ENCODE peak calls at places on chromosomes 5 and 9, in four cellular contexts. X, H, N and U are unnamed samples.

GRCh38 chr5:133680830-133681555 is 68.7 kb upstream of the FSTL4 start:
- DNase-seq in X (no peak), H (no peak), N (no peak), U (no peak)

GRCh38 chr5:141330299-141331080 is at the start of gene PCDHGA1:
- DNase-seq in X (no peak), H (peak; percentile 53), N (no peak), U (no peak)

GRCh38 chr9:27625751-27626628 is 52.7 kb upstream of the C9orf72 start:
- DNase-seq in X (no peak), H (no peak), N (no peak), U (no peak)

GRCh38 chr9:99726758-99727157 is 94.9 kb upstream of the NR4A3 start:
- DNase-seq in X (no peak), H (no peak), N (no peak), U (no peak)

GRCh38 chr9:83296123-83296522 is 233.2 kb upstream of the RASEF start:
- DNase-seq in X (no peak), H (no peak), N (no peak), U (no peak)

GRCh38 chr9:119026120-119026519 is 343.1 kb downstream of the BRINP1 start:
- DNase-seq in X (no peak), H (no peak), N (peak; percentile 9), U (no peak)

GRCh38 chr5:51104556-51104955 is 278.7 kb upstream of the ISL1 start:
- DNase-seq in X (no peak), H (no peak), N (no peak), U (no peak)

GRCh38 chr5:155982354-155982753 is 344.6 kb upstream of the SGCD start:
- DNase-seq in X (no peak), H (no peak), N (no peak), U (no peak)

GRCh38 chr5:67165524-67166459 is 30.8 kb downstream of the CD180 start:
- DNase-seq in X (peak; percentile 84), H (peak; percentile 74), N (peak; percentile 72), U (peak; percentile 95)

GRCh38 chr5:158985492-158985891 is 114.2 kb downstream of the EBF1 start:
- DNase-seq in X (no peak), H (no peak), N (no peak), U (no peak)

GRCh38 chr5:147796556-147797308 is 14.2 kb upstream of the JAKMIP2 start:
- DNase-seq in X (no peak), H (no peak), N (no peak), U (no peak)

DNA sequence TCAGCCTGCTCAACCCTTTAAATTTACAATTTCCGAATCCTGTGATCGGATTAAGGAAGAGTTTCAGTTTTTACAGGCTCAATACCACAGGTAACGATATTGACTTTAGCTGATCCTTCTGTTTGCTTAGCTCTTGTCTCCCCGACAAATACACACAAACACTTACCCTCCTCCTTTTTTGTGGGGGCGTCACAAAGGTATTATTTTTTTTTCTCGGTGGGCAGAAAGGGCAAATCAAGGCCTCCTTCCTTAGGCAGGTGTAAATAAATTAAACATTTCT is 1.9 kb downstream of the TLE4 start:
- DNase-seq in X (no peak), H (no peak), N (no peak), U (no peak)
- H3K27ac ChIP-seq in X (no peak overlapping the region), H (peak overlapping the region; percentile 87), N (peak overlapping the region; percentile 94), U (peak overlapping the region; percentile 99)

DNA sequence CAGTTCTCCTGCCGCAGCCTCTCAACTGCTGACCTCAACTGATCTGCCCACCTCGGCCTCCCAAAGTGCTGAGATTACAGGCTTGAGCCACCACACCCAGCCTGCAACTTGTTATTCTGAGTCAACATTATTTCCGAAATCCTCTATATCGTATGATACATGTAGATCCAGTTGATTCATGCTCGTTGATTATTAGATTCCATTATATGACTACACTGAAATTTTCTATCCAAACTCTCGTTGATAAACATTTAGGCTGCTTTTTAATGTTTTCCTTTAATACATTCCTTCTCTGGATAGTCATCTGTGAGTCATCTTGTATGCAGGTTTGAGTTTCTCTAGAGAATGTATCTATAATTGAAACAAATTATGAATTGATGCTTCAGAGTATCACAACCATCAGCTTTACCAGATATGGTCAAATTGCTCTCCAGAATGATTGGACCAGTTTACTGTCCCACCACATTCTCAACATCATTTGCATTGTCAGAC is 4.1 kb downstream of the CDK7 start:
- DNase-seq in X (no peak), H (peak; percentile 79), N (no peak), U (no peak)
- H3K27ac ChIP-seq in X (no peak overlapping the region), H (peak overlapping the region; percentile 54), N (no peak overlapping the region), U (no peak overlapping the region)

DNA sequence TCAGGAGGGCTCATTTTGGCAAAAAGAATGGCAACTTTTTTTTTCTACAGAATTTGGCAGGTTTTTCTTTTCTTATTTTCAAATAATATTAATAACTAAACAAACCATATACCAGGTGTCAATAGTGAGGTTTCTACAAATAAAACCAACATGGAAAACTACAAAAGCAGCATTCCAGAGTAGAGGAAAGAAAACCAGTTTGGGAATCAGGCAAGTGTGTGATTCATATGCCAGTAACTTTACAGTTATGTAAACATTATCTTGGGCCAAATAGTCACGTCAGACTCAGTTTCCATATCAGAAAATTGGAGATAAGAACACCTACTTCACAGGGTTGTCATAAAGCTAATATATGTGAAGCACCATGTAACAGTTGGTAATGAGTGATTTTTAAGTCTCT is 51.7 kb downstream of the FBXW11 start:
- DNase-seq in X (no peak), H (peak; percentile 71), N (no peak), U (no peak)
- H3K27ac ChIP-seq in X (no peak overlapping the region), H (no peak overlapping the region), N (no peak overlapping the region), U (peak overlapping the region; percentile 29)

GRCh38 chr9:87036482-87036881 is 89.2 kb upstream of the GAS1 start:
- DNase-seq in X (no peak), H (no peak), N (no peak), U (no peak)
- H3K27ac ChIP-seq in X (no peak overlapping the region), H (no peak overlapping the region), N (no peak overlapping the region), U (no peak overlapping the region)

DNA sequence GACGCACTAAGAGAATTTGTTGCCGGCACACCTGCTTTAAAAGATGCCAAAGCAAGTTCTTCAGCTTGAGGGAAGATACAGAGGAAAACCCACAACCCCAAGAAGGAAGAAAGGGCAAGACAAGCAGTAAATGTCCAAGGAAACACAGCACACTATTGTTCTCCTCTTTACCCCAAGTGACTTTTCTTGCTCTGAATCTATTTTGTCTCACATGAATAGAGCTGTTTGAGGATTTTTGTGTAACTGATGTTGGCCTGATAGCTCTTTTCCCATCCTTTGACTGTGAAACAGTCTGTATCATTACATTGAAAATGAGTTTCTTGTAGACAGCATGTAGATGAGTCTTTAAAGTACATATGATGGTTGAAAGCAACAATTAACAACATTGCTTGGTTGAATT is 16.9 kb upstream of the CEP72 start:
- DNase-seq in X (no peak), H (no peak), N (no peak), U (no peak)
- H3K27ac ChIP-seq in X (no peak overlapping the region), H (no peak overlapping the region), N (no peak overlapping the region), U (no peak overlapping the region)

GRCh38 chr5:77971965-77972544 is 195.9 kb upstream of the TBCA start:
- DNase-seq in X (no peak), H (peak; percentile 27), N (no peak), U (no peak)

GRCh38 chr5:77973253-77973609 is 197.1 kb upstream of the TBCA start:
- DNase-seq in X (no peak), H (peak; percentile 10), N (no peak), U (no peak)

GRCh38 chr5:77972545-77973252 is 196.6 kb upstream of the TBCA start:
- DNase-seq in X (no peak), H (no peak), N (no peak), U (peak; percentile 81)

GRCh38 chr5:77974576-77974975 is 198.4 kb upstream of the TBCA start:
- DNase-seq in X (no peak), H (no peak), N (no peak), U (no peak)

GRCh38 chr5:77970891-77971290 is 194.8 kb upstream of the TBCA start:
- DNase-seq in X (no peak), H (no peak), N (no peak), U (no peak)
- H3K27ac ChIP-seq in X (no peak overlapping the region), H (no peak overlapping the region), N (no peak overlapping the region), U (no peak overlapping the region)